ENCODE peak calls at places on chromosomes 3 and 15, in seven cellular contexts. U is suprapubic skin, J is transverse colon, Q is sigmoid colon, K is stomach, O is endothelial cell of umbilical vein, Y is HCT116. X is an unnamed sample.

GRCh38 chr3:46884929-46885328 is 7.4 kb downstream of the PTH1R start:
- DNase-seq in U (no peak), J (no peak), Q (no peak), K (no peak), O (no peak), Y (no peak), X (no peak)

GRCh38 chr3:148131990-148132638 is 565.6 kb upstream of the AGTR1 start:
- DNase-seq in U (no peak), J (no peak), Q (no peak), K (no peak), O (no peak), Y (no peak), X (no peak)

GRCh38 chr15:87493803-87494202 is 762.7 kb downstream of the NTRK3 start:
- DNase-seq in U (no peak), J (no peak), Q (no peak), K (no peak), O (no peak), Y (no peak), X (no peak)

GRCh38 chr3:16801698-16802097 is 83.1 kb upstream of the PLCL2 start:
- DNase-seq in U (no peak), J (no peak), Q (no peak), K (no peak), O (no peak), Y (no peak), X (no peak)

GRCh38 chr3:180329187-180329586 is 272.8 kb upstream of the TTC14 start:
- DNase-seq in U (no peak), J (no peak), Q (no peak), K (no peak), O (no peak), Y (no peak), X (no peak)

GRCh38 chr15:47570044-47570443 is 147.3 kb upstream of the SEMA6D start:
- DNase-seq in U (no peak), J (peak; percentile 72), Q (no peak), K (no peak), O (no peak), Y (no peak), X (no peak)

GRCh38 chr3:173008978-173009377 is 132.1 kb downstream of the SPATA16 start:
- DNase-seq in U (no peak), J (no peak), Q (no peak), K (no peak), O (no peak), Y (no peak), X (no peak)

GRCh38 chr3:159266779-159267178 is 464.9 kb downstream of the MFSD1 start:
- DNase-seq in U (no peak), J (no peak), Q (no peak), K (no peak), O (peak; percentile 29), Y (peak; percentile 26), X (no peak)

GRCh38 chr3:105700575-105700974 is 168.2 kb downstream of the CBLB start:
- DNase-seq in U (no peak), J (no peak), Q (no peak), K (no peak), O (no peak), Y (no peak), X (no peak)

DNA sequence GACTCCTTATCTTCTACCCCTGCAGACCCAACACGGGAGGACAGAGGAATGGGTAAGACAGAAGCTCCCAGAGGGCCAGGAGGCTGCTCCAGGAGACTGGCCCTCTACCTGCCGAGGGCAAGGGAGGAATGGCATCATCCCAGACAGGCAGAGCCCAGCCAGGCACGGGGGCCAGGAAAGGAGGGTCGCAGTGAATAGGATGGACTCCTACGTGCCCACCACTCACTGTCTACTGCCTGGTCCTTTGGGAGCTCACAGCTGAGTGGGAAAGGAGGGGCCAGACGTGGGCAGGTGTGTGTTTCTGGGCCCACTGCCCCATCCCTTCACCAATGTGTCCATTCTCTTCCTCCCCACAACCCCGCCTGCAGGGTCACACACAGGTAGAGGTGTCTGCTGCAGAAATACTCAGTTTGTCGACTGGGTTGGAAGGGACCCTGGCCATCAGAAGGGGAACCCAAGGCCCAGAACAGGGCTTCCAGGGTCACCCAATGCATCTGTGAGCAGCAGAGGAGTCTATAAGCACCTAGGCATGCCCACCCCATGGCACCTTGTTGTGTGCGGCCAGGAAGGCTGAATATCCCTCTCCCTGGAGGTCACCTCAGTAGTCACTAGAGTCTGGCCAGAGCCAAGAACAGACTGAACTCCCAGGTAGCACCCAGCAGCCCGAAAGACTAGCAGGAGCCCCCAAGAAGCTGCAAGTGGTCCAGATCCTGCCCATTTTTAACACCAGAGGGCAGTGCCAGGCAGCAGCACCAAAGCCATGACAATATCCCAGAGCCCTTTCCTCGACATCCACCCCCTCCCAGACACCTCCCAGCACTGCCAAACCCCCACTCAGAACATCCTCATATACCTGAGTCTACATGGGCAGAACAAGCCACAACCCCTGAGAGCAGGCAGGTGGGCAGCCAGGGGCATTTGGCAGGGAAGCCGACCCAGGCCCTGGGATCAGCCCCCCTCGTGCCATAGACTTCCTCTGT is 24.0 kb downstream of the TKT start:
- DNase-seq in U (no peak), J (no peak), Q (no peak), K (no peak), O (no peak), Y (no peak), X (no peak)
- TF ChIP-seq POLR2AphosphoS5 in U (no peak), J (no peak), Q (no peak), K (no peak), O (no peak), Y (no peak), X (no peak)

GRCh38 chr15:22844421-22845288 is 6.2 kb downstream of the NIPA2 start:
- DNase-seq in U (no peak), J (no peak), Q (no peak), K (no peak), O (no peak), Y (no peak), X (no peak)
- TF ChIP-seq POLR2A in U (no peak), J (no peak), Q (no peak), K (no peak), O (no peak), Y (no peak), X (no peak)

DNA sequence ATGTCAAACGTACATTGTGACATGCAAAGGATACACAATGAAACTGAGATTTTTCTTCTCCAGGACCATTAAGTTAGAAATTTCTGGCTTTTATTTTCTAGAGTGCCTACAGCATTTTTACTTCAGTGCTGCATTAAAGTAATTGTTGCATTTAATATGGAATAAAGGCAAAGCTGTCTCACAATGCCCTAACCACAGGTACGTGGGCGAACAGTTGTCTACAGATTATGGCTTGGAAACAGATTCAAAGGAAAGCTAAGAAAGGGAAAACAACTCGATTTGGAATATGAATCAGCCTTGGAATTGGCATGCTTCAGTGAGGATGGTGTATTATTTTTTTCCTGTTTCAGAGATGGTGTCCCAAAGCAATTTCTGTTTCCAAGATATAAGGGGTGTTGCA is 79.1 kb upstream of the TUSC7 start:
- DNase-seq in U (no peak), J (no peak), Q (no peak), K (no peak), O (no peak), Y (no peak), X (no peak)
- TF ChIP-seq POLR2AphosphoS5 in U (no peak), J (no peak), Q (no peak), K (no peak), O (no peak), Y (no peak), X (no peak)

GRCh38 chr3:124467980-124468902 is 262.0 kb upstream of the UMPS start:
- DNase-seq in U (no peak), J (peak; percentile 41), Q (no peak), K (peak; percentile 48), O (peak; percentile 58), Y (peak; percentile 26), X (no peak)
- TF ChIP-seq POLR2A in U (no peak), J (no peak), Q (no peak), K (no peak), O (no peak), Y (no peak), X (no peak)

DNA sequence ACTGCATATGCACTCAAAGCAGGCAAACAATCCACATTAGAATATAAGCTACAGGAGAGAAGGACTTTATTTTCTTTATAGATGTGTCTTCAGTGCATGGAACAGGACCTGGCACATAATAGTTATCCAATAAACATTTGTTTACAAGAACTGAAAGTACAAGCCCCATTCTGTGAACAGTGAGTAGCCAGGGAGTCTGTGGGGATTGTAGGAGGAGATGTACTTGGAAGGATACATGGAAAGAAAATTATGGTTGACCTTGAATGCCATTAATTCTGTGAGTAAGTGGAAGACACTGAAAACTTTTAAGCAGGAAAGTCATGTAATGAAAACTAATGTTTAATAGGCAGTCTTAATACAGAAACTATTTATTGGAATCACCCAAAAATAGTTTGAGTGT is 28.3 kb downstream of the MASP1 start:
- DNase-seq in U (no peak), J (no peak), Q (no peak), K (no peak), O (peak; percentile 30), Y (no peak), X (no peak)
- TF ChIP-seq POLR2AphosphoS5 in U (no peak), J (no peak), Q (no peak), K (no peak), O (no peak), Y (no peak), X (no peak)

GRCh38 chr15:96285306-96285705 is 45.2 kb upstream of the NR2F2 start:
- DNase-seq in U (no peak), J (no peak), Q (no peak), K (no peak), O (no peak), Y (no peak), X (no peak)
- TF ChIP-seq POLR2A in U (no peak), J (no peak), Q (no peak), K (no peak), O (no peak), Y (no peak), X (no peak)

DNA sequence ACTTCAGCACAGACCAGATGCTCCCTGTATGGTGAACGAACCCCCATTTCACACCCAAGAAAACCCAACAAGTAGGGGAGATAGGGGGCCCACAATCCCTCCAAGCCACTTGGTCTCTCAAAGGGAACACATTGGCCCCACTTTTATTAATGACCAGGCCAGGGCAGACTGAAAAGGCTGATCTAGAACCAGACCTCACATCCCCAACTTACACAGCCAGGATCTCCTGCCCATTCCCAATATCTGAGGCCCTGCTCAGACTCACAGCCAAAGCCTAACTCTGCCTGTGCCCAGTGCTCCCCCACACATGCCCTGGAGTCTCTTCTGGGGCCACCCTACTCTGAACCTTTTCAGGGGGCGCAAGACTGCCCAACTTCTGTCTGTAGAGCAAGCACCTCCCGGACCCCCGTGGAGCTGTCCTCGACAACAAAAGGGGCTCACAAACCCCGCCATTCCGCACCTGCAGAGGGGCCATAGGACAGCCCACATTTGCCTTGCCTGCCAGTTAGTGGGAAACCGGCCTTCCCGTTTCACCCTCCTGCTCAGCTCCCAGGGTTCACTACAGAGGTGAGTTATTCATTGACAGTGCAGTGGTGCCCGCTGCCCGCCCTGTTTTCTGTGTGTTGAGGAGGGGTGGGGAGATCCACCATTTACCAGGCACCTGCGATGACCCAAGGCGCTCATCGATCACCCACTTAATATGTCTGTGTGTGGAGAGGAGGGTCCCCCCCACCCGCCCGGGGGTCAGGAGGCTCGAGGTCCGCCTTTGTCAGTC is 1.6 kb downstream of the PLXNB1 start:
- DNase-seq in U (no peak), J (peak; percentile 80), Q (peak; percentile 65), K (peak; percentile 64), O (no peak), Y (no peak), X (no peak)
- TF ChIP-seq POLR2AphosphoS5 in U (no peak), J (no peak), Q (no peak), K (peak; percentile 7), O (no peak), Y (no peak), X (no peak)

GRCh38 chr3:68728343-68728742 is 204.0 kb downstream of the TAFA4 start:
- DNase-seq in U (no peak), J (no peak), Q (no peak), K (no peak), O (no peak), Y (no peak), X (no peak)
- TF ChIP-seq POLR2A in U (no peak), J (no peak), Q (no peak), K (no peak), O (no peak), Y (no peak), X (no peak)

X was measured in breast epithelium.